ENCODE peak calls at places on chromosome 4, in four cellular contexts. M is HepG2, S is H1, D is K562. Y is an unnamed sample.

GRCh38 chr4:181043486-181043885 is 1199.7 kb upstream of the TENM3 start:
- DNase-seq in M (no peak), S (no peak), D (no peak), Y (no peak)

GRCh38 chr4:26094076-26094475 is 180.1 kb downstream of the SMIM20 start:
- DNase-seq in M (no peak), S (no peak), D (no peak), Y (no peak)

GRCh38 chr4:157444014-157444413 is 223.5 kb downstream of the GRIA2 start:
- DNase-seq in M (no peak), S (no peak), D (no peak), Y (no peak)

GRCh38 chr4:163875327-163875726 is 380.8 kb downstream of the TMA16 start:
- DNase-seq in M (no peak), S (no peak), D (no peak), Y (no peak)

GRCh38 chr4:2734618-2735017 is 21.5 kb downstream of the TNIP2 start:
- DNase-seq in M (no peak), S (no peak), D (no peak), Y (no peak)

GRCh38 chr4:1206299-1207156 is 34.1 kb upstream of the SPON2 start:
- DNase-seq in M (no peak), S (peak; percentile 45), D (no peak), Y (peak; percentile 8)

GRCh38 chr4:182380701-182381295 is 137.6 kb downstream of the TENM3 start:
- DNase-seq in M (no peak), S (no peak), D (no peak), Y (no peak)

GRCh38 chr4:12729384-12729783 is 754.8 kb downstream of the RAB28 start:
- DNase-seq in M (peak; percentile 11), S (no peak), D (peak; percentile 43), Y (no peak)

GRCh38 chr4:26803462-26803861 is 57.2 kb upstream of the STIM2 start:
- DNase-seq in M (no peak), S (no peak), D (no peak), Y (no peak)

GRCh38 chr4:1410491-1411325 is 4.5 kb upstream of the NKX1-1 start:
- DNase-seq in M (peak; percentile 15), S (peak; percentile 98), D (peak; percentile 91), Y (peak; percentile 94)

GRCh38 chr4:159401791-159402380 is 299.0 kb downstream of the RAPGEF2 start:
- DNase-seq in M (peak; percentile 25), S (no peak), D (no peak), Y (no peak)

GRCh38 chr4:6391186-6391851 is 81.1 kb downstream of the PPP2R2C start:
- DNase-seq in M (no peak), S (no peak), D (no peak), Y (no peak)

GRCh38 chr4:180028682-180029081 is 2214.5 kb upstream of the TENM3 start:
- DNase-seq in M (peak; percentile 58), S (peak; percentile 65), D (no peak), Y (peak; percentile 68)

GRCh38 chr4:85644061-85644460 is 169.1 kb downstream of the ARHGAP24 start:
- DNase-seq in M (no peak), S (no peak), D (no peak), Y (no peak)

GRCh38 chr4:120007171-120007894 is 59.3 kb downstream of the MAD2L1 start:
- DNase-seq in M (no peak), S (no peak), D (no peak), Y (no peak)

GRCh38 chr4:137510866-137511265 is 21.4 kb downstream of the PCDH18 start:
- DNase-seq in M (no peak), S (no peak), D (no peak), Y (no peak)

GRCh38 chr4:108398836-108399235 is 221.5 kb upstream of the RPL34 start:
- DNase-seq in M (no peak), S (no peak), D (no peak), Y (no peak)

GRCh38 chr4:6416518-6417286 is 55.7 kb downstream of the PPP2R2C start:
- DNase-seq in M (no peak), S (no peak), D (no peak), Y (no peak)

GRCh38 chr4:72473434-72473900 is 95.6 kb downstream of the ADAMTS3 start:
- DNase-seq in M (no peak), S (no peak), D (peak; percentile 69), Y (no peak)

GRCh38 chr4:107800058-107800457 is 24.7 kb upstream of the SGMS2 start:
- DNase-seq in M (no peak), S (no peak), D (no peak), Y (no peak)

GRCh38 chr4:173490817-173491518 is 39.1 kb downstream of the HAND2 start:
- DNase-seq in M (peak; percentile 68), S (no peak), D (no peak), Y (no peak)

GRCh38 chr4:78222575-78223186 is 165.6 kb downstream of the FRAS1 start:
- DNase-seq in M (no peak), S (no peak), D (no peak), Y (no peak)

GRCh38 chr4:156677136-156677535 is 294.5 kb downstream of the PDGFC start:
- DNase-seq in M (peak; percentile 38), S (no peak), D (peak; percentile 11), Y (peak; percentile 17)

GRCh38 chr4:151649461-151649860 is 111.3 kb downstream of the GATB start:
- DNase-seq in M (no peak), S (no peak), D (peak; percentile 33), Y (no peak)

GRCh38 chr4:148649669-148650331 is 207.6 kb upstream of the NR3C2 start:
- DNase-seq in M (no peak), S (no peak), D (no peak), Y (no peak)

GRCh38 chr4:123952530-123953274 is 556.1 kb downstream of the SPRY1 start:
- DNase-seq in M (no peak), S (no peak), D (no peak), Y (no peak)

GRCh38 chr4:183747931-183748664 is 89.0 kb downstream of the TRAPPC11 start:
- DNase-seq in M (no peak), S (no peak), D (no peak), Y (no peak)

GRCh38 chr4:185470503-185471195 is 884 bp downstream of the CCDC110 start:
- DNase-seq in M (peak; percentile 4), S (peak; percentile 71), D (peak; percentile 16), Y (no peak)

GRCh38 chr4:2910409-2910808 is 52.8 kb downstream of the NOP14 start:
- DNase-seq in M (no peak), S (no peak), D (no peak), Y (peak; percentile 31)

DNA sequence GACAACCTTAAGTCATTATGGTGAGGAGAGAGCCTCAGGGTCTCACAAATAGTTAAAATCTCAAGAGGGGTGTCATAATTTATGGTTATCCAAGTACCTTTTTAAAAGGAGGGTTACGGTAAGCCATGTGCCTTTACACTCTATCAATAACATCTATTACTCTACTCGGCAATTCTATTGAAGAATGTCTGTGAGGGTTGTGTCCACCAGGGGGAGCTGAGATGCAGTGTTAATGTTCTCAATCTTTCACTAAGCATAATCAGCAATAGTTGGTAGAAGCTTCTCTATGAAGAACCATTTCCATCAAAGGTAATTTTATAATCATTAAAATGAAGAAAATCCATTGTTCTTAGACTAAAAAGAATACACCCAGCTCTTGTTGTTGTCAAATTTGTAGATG is 457.4 kb downstream of the CENPC start:
- DNase-seq in M (peak; percentile 27), S (peak; percentile 77), D (peak; percentile 34), Y (peak; percentile 64)
- TF ChIP-seq ATF3 in M (no peak), S (no peak), D (no peak), Y (no peak)

GRCh38 chr4:105994841-105995240 is 99.6 kb downstream of the NPNT start:
- DNase-seq in M (no peak), S (no peak), D (no peak), Y (no peak)

GRCh38 chr4:105994061-105994460 is 98.8 kb downstream of the NPNT start:
- DNase-seq in M (no peak), S (no peak), D (no peak), Y (no peak)

GRCh38 chr4:105998210-105998609 is 102.9 kb downstream of the NPNT start:
- DNase-seq in M (peak; percentile 89), S (no peak), D (no peak), Y (no peak)

GRCh38 chr4:105992641-105993305 is 97.5 kb downstream of the NPNT start:
- DNase-seq in M (no peak), S (no peak), D (no peak), Y (no peak)

GRCh38 chr4:105996845-105997244 is 101.6 kb downstream of the NPNT start:
- DNase-seq in M (no peak), S (no peak), D (peak; percentile 53), Y (no peak)
- TF ChIP-seq JUN in M (no peak), S (no peak), D (peak; percentile 12), Y (no peak)

GRCh38 chr4:89681671-89682070 is 155.3 kb downstream of the SNCA start:
- DNase-seq in M (no peak), S (no peak), D (no peak), Y (no peak)

GRCh38 chr4:89685277-89685676 is 151.7 kb downstream of the SNCA start:
- DNase-seq in M (no peak), S (no peak), D (no peak), Y (no peak)

GRCh38 chr4:89682808-89683207 is 154.2 kb downstream of the SNCA start:
- DNase-seq in M (peak; percentile 18), S (no peak), D (no peak), Y (no peak)

GRCh38 chr4:89684536-89684935 is 152.4 kb downstream of the SNCA start:
- DNase-seq in M (no peak), S (no peak), D (no peak), Y (no peak)

DNA sequence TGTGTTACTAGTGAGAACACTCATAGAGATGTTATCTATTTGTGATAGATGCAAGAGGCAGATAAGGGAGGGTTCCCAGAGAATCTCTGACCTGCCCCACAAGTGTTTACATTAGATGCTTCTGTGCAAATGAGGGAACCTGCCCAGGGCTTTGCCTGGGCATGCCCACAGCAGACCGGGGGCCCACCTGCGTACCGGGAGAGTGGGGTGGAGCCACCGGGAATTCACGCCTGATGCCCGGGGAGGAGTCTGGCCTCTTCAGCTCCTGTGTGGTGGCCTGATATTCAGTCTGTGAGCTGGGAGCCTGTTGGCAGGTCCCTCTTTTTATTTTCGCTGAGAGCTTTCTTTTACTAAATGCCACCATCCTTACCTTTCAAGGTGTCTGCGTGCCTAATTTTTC is 155.7 kb downstream of the SNCA start:
- DNase-seq in M (peak; percentile 82), S (peak; percentile 70), D (no peak), Y (peak; percentile 72)
- TF ChIP-seq ATF3 in M (no peak), S (no peak), D (no peak), Y (no peak)

DNA sequence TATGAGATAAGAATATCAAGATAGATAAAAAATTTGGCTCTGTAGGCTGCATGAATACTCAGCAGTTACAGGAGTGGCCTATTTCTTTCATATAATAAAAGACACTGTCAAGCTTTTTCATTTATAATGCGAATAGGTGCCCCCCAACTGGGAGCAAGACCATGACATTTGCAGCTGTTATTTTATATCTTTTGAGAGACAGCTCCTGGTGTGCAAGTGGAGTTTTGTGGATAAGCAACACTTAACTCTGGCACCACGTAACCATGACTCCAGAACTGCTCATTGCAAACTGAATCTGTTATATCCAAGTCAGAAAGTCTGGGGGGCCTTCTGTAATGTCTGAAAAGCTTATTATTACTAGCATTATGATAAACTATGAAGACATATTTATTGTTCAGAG is 1372.4 kb downstream of the C4orf33 start:
- DNase-seq in M (no peak), S (no peak), D (no peak), Y (no peak)
- TF ChIP-seq JUN in M (no peak), S (no peak), D (no peak), Y (no peak)

GRCh38 chr4:80005863-80006262 is 67.2 kb downstream of the ANTXR2 start:
- DNase-seq in M (peak; percentile 19), S (no peak), D (peak; percentile 12), Y (no peak)
- TF ChIP-seq ATF3 in M (no peak), S (no peak), D (no peak), Y (no peak)

GRCh38 chr4:145541266-145541770 is 59.7 kb downstream of the SMAD1 start:
- DNase-seq in M (no peak), S (no peak), D (no peak), Y (no peak)
- TF ChIP-seq JUN in M (no peak), S (no peak), D (no peak), Y (no peak)